ENCODE peak calls at places on chromosomes 5 and 9, in nine cellular contexts. V is RWPE2, R is IMR-90, A is GM20000, Y is heart left ventricle, E is Panc1, N is suprapubic skin, I is BE2C, M is spleen. W is an unnamed sample.

GRCh38 chr5:143228597-143229293 is 174.7 kb downstream of the NR3C1 start:
- DNase-seq in N (no peak), V (no peak), R (no peak), A (no peak), E (no peak), M (no peak), I (no peak), Y (no peak), W (no peak)

GRCh38 chr5:56451742-56452141 is 218.6 kb upstream of the ANKRD55 start:
- DNase-seq in V (no peak), R (no peak), M (no peak), E (no peak), Y (no peak), N (no peak), I (no peak), A (no peak), W (no peak)

GRCh38 chr5:159805021-159805420 is 111.3 kb upstream of the ADRA1B start:
- DNase-seq in A (no peak), V (no peak), I (no peak), R (no peak), Y (no peak), M (no peak), N (no peak), E (no peak), W (no peak)

GRCh38 chr5:111829701-111830100 is 72.7 kb upstream of the NREP start:
- DNase-seq in E (no peak), N (no peak), I (no peak), Y (no peak), M (no peak), V (no peak), R (peak), A (no peak), W (no peak)

GRCh38 chr9:113347479-113347878 is 1.9 kb upstream of the BSPRY start:
- DNase-seq in R (no peak), N (no peak), Y (no peak), I (no peak), A (peak), E (no peak), M (no peak), V (no peak), W (no peak)

GRCh38 chr9:128992995-128993394 is 35.1 kb downstream of the SH3GLB2 start:
- DNase-seq in M (no peak), Y (no peak), I (peak), A (no peak), R (no peak), N (no peak), V (no peak), E (no peak), W (peak)

GRCh38 chr5:172129174-172129764 is 58.8 kb downstream of the STK10 start:
- DNase-seq in N (no peak), M (peak), V (no peak), Y (no peak), R (no peak), I (no peak), A (no peak), E (no peak), W (no peak)

GRCh38 chr9:71716138-71716909 is 52.0 kb downstream of the CEMIP2 start:
- DNase-seq in E (no peak), A (no peak), R (no peak), I (no peak), V (no peak), Y (no peak), M (no peak), N (no peak), W (no peak)

DNA sequence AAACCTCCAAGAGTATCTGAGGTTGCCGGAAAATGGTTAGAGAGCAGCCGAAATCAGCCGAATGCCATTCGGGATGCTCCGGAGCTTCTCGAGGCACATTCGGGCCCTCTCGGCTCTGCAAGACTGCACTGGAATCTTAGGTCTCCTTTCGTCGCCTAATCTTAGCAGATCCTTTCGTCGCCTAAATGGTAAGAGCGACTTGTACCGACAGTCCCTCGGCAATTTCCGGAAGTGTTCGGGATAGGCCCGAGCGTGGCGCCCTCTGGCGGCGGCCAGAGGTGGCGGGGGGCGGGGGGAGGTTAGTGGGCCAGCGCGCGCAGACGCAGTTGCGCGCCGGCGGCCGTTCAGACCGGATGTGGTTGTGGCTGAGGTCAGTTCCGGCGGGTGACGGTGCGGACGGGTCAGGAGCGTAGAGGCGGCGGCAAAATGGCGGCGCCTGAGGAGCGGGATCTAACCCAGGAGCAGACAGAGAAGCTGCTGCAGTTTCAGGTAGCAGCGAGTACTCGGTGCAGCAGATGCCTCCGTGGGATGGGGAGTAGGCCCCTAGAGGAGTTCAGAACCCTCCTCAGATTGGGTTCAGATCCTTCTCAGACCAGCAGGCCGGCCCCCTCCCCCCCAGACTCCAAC is at the start of gene FAF2:
- DNase-seq in M (peak), Y (peak), I (peak), R (peak), E (peak), A (peak), N (peak), V (peak), W (peak)
- TF ChIP-seq CTCF in M (peak), Y (peak), I (peak), R (peak), E (peak), A (peak), N (peak), V (peak), W (peak)

DNA sequence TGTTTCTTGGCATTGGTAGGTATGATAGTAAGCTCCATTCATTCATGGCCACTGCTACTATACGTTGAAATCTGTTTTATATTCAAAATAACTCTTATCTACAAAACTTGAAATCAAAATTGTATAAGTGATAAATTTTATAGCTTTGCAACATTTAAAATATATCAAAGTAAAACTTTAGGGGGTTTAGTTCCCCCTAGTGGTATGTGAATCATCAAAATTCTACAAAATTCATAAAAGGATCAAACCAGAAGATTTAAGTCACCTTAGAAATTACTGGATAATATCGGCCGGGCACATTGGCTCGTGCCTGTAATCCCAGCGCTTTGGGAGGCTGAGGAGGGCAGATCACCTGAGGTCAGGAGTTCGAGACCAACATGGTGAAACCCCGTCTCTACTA is 243.0 kb upstream of the CDH18 start:
- DNase-seq in M (no peak), N (no peak), Y (no peak), R (peak), E (no peak), V (no peak), I (no peak), A (no peak), W (no peak)
- TF ChIP-seq CTCF in M (no peak), N (no peak), Y (no peak), R (peak), E (no peak), V (peak), I (no peak), A (no peak), W (peak)

GRCh38 chr9:121267689-121268597 is at the start of gene GSN:
- DNase-seq in R (peak), A (peak), I (peak), Y (peak), N (peak), E (no peak), V (no peak), M (peak), W (peak)
- TF ChIP-seq CTCF in R (no peak), A (no peak), I (no peak), Y (peak), N (no peak), E (no peak), V (no peak), M (no peak), W (no peak)

GRCh38 chr9:100417815-100418214 is 9.1 kb upstream of the MSANTD3 start:
- DNase-seq in N (no peak), R (no peak), E (no peak), V (no peak), M (no peak), A (no peak), I (no peak), Y (no peak), W (no peak)
- TF ChIP-seq CTCF in N (no peak), R (no peak), E (no peak), V (no peak), M (no peak), A (no peak), I (no peak), Y (no peak), W (no peak)

W was measured in glutamatergic neuron.